ENCODE peak calls at places on chromosome 10, in six cellular contexts. C, X, V, J, U and O are unnamed samples.

GRCh38 chr10:125700355-125700911 is 17.5 kb upstream of the TEX36 start:
- DNase-seq in C (no peak), X (no peak), V (peak), J (no peak), U (no peak), O (no peak)

GRCh38 chr10:88213206-88213605 is 349.8 kb downstream of the PTEN start:
- DNase-seq in C (no peak), X (no peak), V (no peak), J (no peak), U (no peak), O (no peak)

GRCh38 chr10:113945075-113945686 is 90.7 kb downstream of the NHLRC2 start:
- DNase-seq in C (no peak), X (no peak), V (peak), J (no peak), U (no peak), O (peak)

GRCh38 chr10:121510201-121510771 is 88.0 kb downstream of the FGFR2 start:
- DNase-seq in C (no peak), X (no peak), V (no peak), J (no peak), U (no peak), O (no peak)

GRCh38 chr10:132551093-132551807 is 13.7 kb downstream of the INPP5A start:
- DNase-seq in C (no peak), X (no peak), V (no peak), J (no peak), U (no peak), O (no peak)

GRCh38 chr10:123972481-123973401 is 81.1 kb upstream of the CPXM2 start:
- DNase-seq in C (peak), X (peak), V (no peak), J (no peak), U (no peak), O (no peak)

GRCh38 chr10:5291501-5292195 is 73.1 kb upstream of the UCN3 start:
- DNase-seq in C (no peak), X (peak), V (peak), J (peak), U (peak), O (peak)

GRCh38 chr10:104892879-104893278 is 251.8 kb downstream of the SORCS3 start:
- DNase-seq in C (no peak), X (no peak), V (no peak), J (no peak), U (no peak), O (no peak)

GRCh38 chr10:104441601-104442000 is 88.0 kb downstream of the CFAP58 start:
- DNase-seq in C (no peak), X (no peak), V (peak), J (no peak), U (no peak), O (peak)

GRCh38 chr10:91571671-91572070 is 61.2 kb downstream of the PPP1R3C start:
- DNase-seq in C (no peak), X (no peak), V (no peak), J (no peak), U (no peak), O (no peak)

GRCh38 chr10:124997246-124997790 is 55.4 kb downstream of the ZRANB1 start:
- DNase-seq in C (no peak), X (no peak), V (no peak), J (no peak), U (no peak), O (no peak)

GRCh38 chr10:132382231-132382922 is 14.6 kb upstream of the PWWP2B start:
- DNase-seq in C (no peak), X (no peak), V (peak), J (no peak), U (no peak), O (no peak)

GRCh38 chr10:127347202-127347959 is 151.0 kb upstream of the INSYN2A start:
- DNase-seq in C (no peak), X (no peak), V (no peak), J (no peak), U (no peak), O (no peak)

GRCh38 chr10:133169173-133169947 is 9.3 kb downstream of the KNDC1 start:
- DNase-seq in C (no peak), X (no peak), V (no peak), J (no peak), U (no peak), O (no peak)

GRCh38 chr10:46223064-46223480 is 63.7 kb upstream of the ANTXRL start:
- DNase-seq in C (no peak), X (no peak), V (no peak), J (no peak), U (no peak), O (no peak)

GRCh38 chr10:113053881-113054280 is 103.8 kb downstream of the TCF7L2 start:
- DNase-seq in C (peak), X (peak), V (peak), J (no peak), U (no peak), O (peak)

GRCh38 chr10:27742926-27743735 is 2.5 kb downstream of the MKX start:
- DNase-seq in C (peak), X (peak), V (peak), J (no peak), U (no peak), O (peak)

GRCh38 chr10:69679736-69680135 is 49.7 kb downstream of the FAM241B start:
- DNase-seq in C (no peak), X (no peak), V (no peak), J (no peak), U (no peak), O (no peak)

GRCh38 chr10:115975031-115975430 is 298.0 kb downstream of the GFRA1 start:
- DNase-seq in C (no peak), X (no peak), V (no peak), J (no peak), U (no peak), O (no peak)

GRCh38 chr10:72611783-72612182 is 14.1 kb downstream of the MICU1 start:
- DNase-seq in C (no peak), X (no peak), V (no peak), J (no peak), U (no peak), O (no peak)

GRCh38 chr10:89301231-89301630 is 615 bp upstream of the IFIT2 start:
- DNase-seq in C (no peak), X (no peak), V (peak), J (no peak), U (no peak), O (peak)

GRCh38 chr10:95327367-95327766 is 36.6 kb upstream of the PDLIM1 start:
- DNase-seq in C (no peak), X (peak), V (no peak), J (no peak), U (peak), O (peak)

GRCh38 chr10:110759523-110759922 is 112.2 kb upstream of the PDCD4 start:
- DNase-seq in C (no peak), X (no peak), V (no peak), J (no peak), U (no peak), O (no peak)

GRCh38 chr10:62050941-62051433 is 149.5 kb downstream of the ARID5B start:
- DNase-seq in C (peak), X (no peak), V (peak), J (no peak), U (peak), O (peak)

GRCh38 chr10:25191162-25191895 is 16.5 kb downstream of the GPR158 start:
- DNase-seq in C (no peak), X (no peak), V (no peak), J (no peak), U (no peak), O (no peak)

GRCh38 chr10:101482568-101482967 is 105.5 kb downstream of the POLL start:
- DNase-seq in C (no peak), X (no peak), V (no peak), J (no peak), U (no peak), O (no peak)

GRCh38 chr10:101485207-101485606 is 102.8 kb downstream of the POLL start:
- DNase-seq in C (no peak), X (peak), V (no peak), J (no peak), U (no peak), O (no peak)

GRCh38 chr10:101489355-101489754 is 98.7 kb downstream of the POLL start:
- DNase-seq in C (no peak), X (no peak), V (peak), J (no peak), U (no peak), O (peak)

GRCh38 chr10:101484154-101484748 is 103.8 kb downstream of the POLL start:
- DNase-seq in C (no peak), X (no peak), V (no peak), J (no peak), U (no peak), O (no peak)

GRCh38 chr10:101485681-101486554 is 102.1 kb downstream of the POLL start:
- DNase-seq in C (peak), X (peak), V (peak), J (no peak), U (no peak), O (no peak)
- H3K4me3 ChIP-seq in C (peak), X (peak), V (no peak), J (no peak), U (no peak), O (no peak)

DNA sequence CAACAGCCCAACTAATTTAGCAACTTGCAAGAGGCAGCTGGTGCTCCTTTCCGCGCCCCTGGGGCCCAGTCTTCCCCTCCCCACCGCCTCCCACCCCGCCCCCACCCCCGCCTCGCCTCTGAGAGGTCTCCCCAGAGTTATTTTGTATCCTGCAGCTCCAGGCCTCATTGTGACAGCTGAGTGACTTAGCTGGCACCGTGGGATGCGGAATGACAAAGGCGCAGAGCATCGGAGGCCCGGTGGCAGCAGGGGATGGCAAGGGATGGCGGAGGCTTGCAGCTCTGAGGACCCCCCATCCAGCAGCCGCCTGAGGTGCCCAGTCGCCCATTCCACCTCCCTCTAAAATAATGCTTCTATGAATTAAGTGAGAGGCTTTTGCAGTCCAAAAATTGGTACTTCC is 12.5 kb upstream of the KAT6B start:
- DNase-seq in C (peak), X (peak), V (no peak), J (no peak), U (no peak), O (no peak)
- H3K4me3 ChIP-seq in C (peak), X (no peak), V (no peak), J (no peak), U (no peak), O (no peak)

GRCh38 chr10:100537475-100537874 is 1.7 kb downstream of the HIF1AN start:
- DNase-seq in C (no peak), X (no peak), V (no peak), J (no peak), U (no peak), O (no peak)
- H3K4me3 ChIP-seq in C (no peak), X (no peak), V (peak), J (no peak), U (no peak), O (no peak)

DNA sequence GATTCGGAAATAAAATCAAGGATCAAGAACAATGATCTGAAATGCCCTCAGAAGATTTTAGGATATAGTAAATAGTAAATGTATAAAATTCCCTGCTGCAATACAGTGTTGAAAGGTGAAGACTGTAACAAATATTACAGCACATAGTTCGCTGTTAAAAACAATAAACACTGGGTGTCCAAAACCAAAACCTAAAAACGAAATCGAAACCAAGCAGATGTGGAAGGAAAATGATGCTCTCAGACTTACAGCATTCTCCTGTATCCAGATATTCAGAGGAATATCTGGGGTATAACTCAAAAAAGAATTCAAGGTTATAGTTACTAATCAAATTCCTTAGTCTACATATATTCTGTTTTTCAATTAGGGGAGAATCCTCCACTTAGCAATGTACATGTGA is 708.1 kb upstream of the PCDH15 start:
- DNase-seq in C (no peak), X (no peak), V (no peak), J (no peak), U (no peak), O (no peak)
- H3K4me3 ChIP-seq in C (no peak), X (no peak), V (peak), J (no peak), U (no peak), O (no peak)

GRCh38 chr10:75283150-75284096 is 47.7 kb upstream of the COMTD1 start:
- DNase-seq in C (peak), X (peak), V (peak), J (no peak), U (no peak), O (peak)
- H3K4me3 ChIP-seq in C (peak), X (peak), V (no peak), J (no peak), U (no peak), O (no peak)

GRCh38 chr10:118452098-118452497 is 110.0 kb upstream of the FAM204A start:
- DNase-seq in C (no peak), X (no peak), V (no peak), J (no peak), U (no peak), O (no peak)
- H3K4me3 ChIP-seq in C (no peak), X (no peak), V (no peak), J (no peak), U (no peak), O (no peak)

GRCh38 chr10:63713191-63714144 is 192.3 kb downstream of the REEP3 start:
- DNase-seq in C (peak), X (peak), V (peak), J (no peak), U (peak), O (no peak)
- H3K4me3 ChIP-seq in C (peak), X (peak), V (no peak), J (no peak), U (no peak), O (no peak)